ENCODE peak calls at places on chromosomes 16 and 17, in six cellular contexts. One of them, this sample, is unnamed.

GRCh38 chr16:17238285-17239028 is 232.3 kb downstream of the XYLT1 start:
- DNase-seq in HT-29: no peak
- DNase-seq in T-helper 2 cell: no peak
- DNase-seq in right lobe of liver: no peak
- DNase-seq in T-helper 9 cell: no peak
- DNase-seq in stimulated activated CD4-positive, alpha-beta T cell treated with anti-CD3 and anti-CD28 coated beads, Interleukin-4, amount 100 ng/mL, for 24 hours: no peak
- DNase-seq in this sample: no peak

GRCh38 chr16:2790631-2791030 is 3.3 kb upstream of the PRSS33 start:
- DNase-seq in HT-29: no peak
- DNase-seq in T-helper 2 cell: no peak
- DNase-seq in right lobe of liver: no peak
- DNase-seq in T-helper 9 cell: no peak
- DNase-seq in stimulated activated CD4-positive, alpha-beta T cell treated with anti-CD3 and anti-CD28 coated beads, Interleukin-4, amount 100 ng/mL, for 24 hours: no peak
- DNase-seq in this sample: no peak

GRCh38 chr16:68408967-68409366 is 39.3 kb downstream of the SMPD3 start:
- DNase-seq in HT-29: no peak
- DNase-seq in T-helper 2 cell: no peak
- DNase-seq in right lobe of liver: no peak
- DNase-seq in T-helper 9 cell: no peak
- DNase-seq in stimulated activated CD4-positive, alpha-beta T cell treated with anti-CD3 and anti-CD28 coated beads, Interleukin-4, amount 100 ng/mL, for 24 hours: no peak
- DNase-seq in this sample: no peak

GRCh38 chr17:64343833-64344637 is 46.6 kb downstream of the PECAM1 start:
- DNase-seq in HT-29: peak
- DNase-seq in T-helper 2 cell: no peak
- DNase-seq in right lobe of liver: peak
- DNase-seq in T-helper 9 cell: no peak
- DNase-seq in stimulated activated CD4-positive, alpha-beta T cell treated with anti-CD3 and anti-CD28 coated beads, Interleukin-4, amount 100 ng/mL, for 24 hours: peak
- DNase-seq in this sample: peak

GRCh38 chr17:11241611-11242226 is 706 bp downstream of the SHISA6 start:
- DNase-seq in HT-29: no peak
- DNase-seq in T-helper 2 cell: no peak
- DNase-seq in right lobe of liver: no peak
- DNase-seq in T-helper 9 cell: no peak
- DNase-seq in stimulated activated CD4-positive, alpha-beta T cell treated with anti-CD3 and anti-CD28 coated beads, Interleukin-4, amount 100 ng/mL, for 24 hours: no peak
- DNase-seq in this sample: no peak

GRCh38 chr16:1338119-1338730 is 4.8 kb downstream of the BAIAP3 start:
- DNase-seq in HT-29: peak
- DNase-seq in T-helper 2 cell: no peak
- DNase-seq in right lobe of liver: peak
- DNase-seq in T-helper 9 cell: no peak
- DNase-seq in stimulated activated CD4-positive, alpha-beta T cell treated with anti-CD3 and anti-CD28 coated beads, Interleukin-4, amount 100 ng/mL, for 24 hours: no peak
- DNase-seq in this sample: no peak

GRCh38 chr16:72400257-72401078 is 228.5 kb upstream of the PMFBP1 start:
- DNase-seq in HT-29: peak
- DNase-seq in T-helper 2 cell: no peak
- DNase-seq in right lobe of liver: no peak
- DNase-seq in T-helper 9 cell: no peak
- DNase-seq in stimulated activated CD4-positive, alpha-beta T cell treated with anti-CD3 and anti-CD28 coated beads, Interleukin-4, amount 100 ng/mL, for 24 hours: peak
- DNase-seq in this sample: peak

GRCh38 chr17:7236808-7237207 is 2.4 kb downstream of the PHF23 start:
- DNase-seq in HT-29: no peak
- DNase-seq in T-helper 2 cell: no peak
- DNase-seq in right lobe of liver: peak
- DNase-seq in T-helper 9 cell: no peak
- DNase-seq in stimulated activated CD4-positive, alpha-beta T cell treated with anti-CD3 and anti-CD28 coated beads, Interleukin-4, amount 100 ng/mL, for 24 hours: no peak
- DNase-seq in this sample: no peak

GRCh38 chr17:20173091-20173490 is 163.9 kb downstream of the SPECC1 start:
- DNase-seq in HT-29: no peak
- DNase-seq in T-helper 2 cell: no peak
- DNase-seq in right lobe of liver: no peak
- DNase-seq in T-helper 9 cell: no peak
- DNase-seq in stimulated activated CD4-positive, alpha-beta T cell treated with anti-CD3 and anti-CD28 coated beads, Interleukin-4, amount 100 ng/mL, for 24 hours: no peak
- DNase-seq in this sample: no peak

GRCh38 chr17:7110617-7111306 is 3.9 kb downstream of the ASGR2 start:
- DNase-seq in HT-29: no peak
- DNase-seq in T-helper 2 cell: no peak
- DNase-seq in right lobe of liver: no peak
- DNase-seq in T-helper 9 cell: no peak
- DNase-seq in stimulated activated CD4-positive, alpha-beta T cell treated with anti-CD3 and anti-CD28 coated beads, Interleukin-4, amount 100 ng/mL, for 24 hours: no peak
- DNase-seq in this sample: no peak

GRCh38 chr17:75046583-75047289 is at the start of the genes ATP5PD and KCTD2:
- DNase-seq in HT-29: peak
- DNase-seq in T-helper 2 cell: peak
- DNase-seq in right lobe of liver: peak
- DNase-seq in T-helper 9 cell: peak
- DNase-seq in stimulated activated CD4-positive, alpha-beta T cell treated with anti-CD3 and anti-CD28 coated beads, Interleukin-4, amount 100 ng/mL, for 24 hours: peak
- DNase-seq in this sample: peak

GRCh38 chr17:72609501-72609900 is 483.0 kb downstream of the SLC39A11 start:
- DNase-seq in HT-29: peak
- DNase-seq in T-helper 2 cell: no peak
- DNase-seq in right lobe of liver: no peak
- DNase-seq in T-helper 9 cell: no peak
- DNase-seq in stimulated activated CD4-positive, alpha-beta T cell treated with anti-CD3 and anti-CD28 coated beads, Interleukin-4, amount 100 ng/mL, for 24 hours: no peak
- DNase-seq in this sample: no peak

GRCh38 chr17:31433091-31433790 is 41.8 kb downstream of the RAB11FIP4 start:
- DNase-seq in HT-29: no peak
- DNase-seq in T-helper 2 cell: peak
- DNase-seq in right lobe of liver: no peak
- DNase-seq in T-helper 9 cell: peak
- DNase-seq in stimulated activated CD4-positive, alpha-beta T cell treated with anti-CD3 and anti-CD28 coated beads, Interleukin-4, amount 100 ng/mL, for 24 hours: peak
- DNase-seq in this sample: no peak

GRCh38 chr17:64661981-64662773 is at the start of gene SMURF2:
- DNase-seq in HT-29: peak
- DNase-seq in T-helper 2 cell: peak
- DNase-seq in right lobe of liver: peak
- DNase-seq in T-helper 9 cell: peak
- DNase-seq in stimulated activated CD4-positive, alpha-beta T cell treated with anti-CD3 and anti-CD28 coated beads, Interleukin-4, amount 100 ng/mL, for 24 hours: peak
- DNase-seq in this sample: peak

GRCh38 chr17:4509402-4509801 is 10.7 kb downstream of the SPNS2 start:
- DNase-seq in HT-29: no peak
- DNase-seq in T-helper 2 cell: no peak
- DNase-seq in right lobe of liver: no peak
- DNase-seq in T-helper 9 cell: no peak
- DNase-seq in stimulated activated CD4-positive, alpha-beta T cell treated with anti-CD3 and anti-CD28 coated beads, Interleukin-4, amount 100 ng/mL, for 24 hours: no peak
- DNase-seq in this sample: no peak

GRCh38 chr16:600781-601180 is 10.9 kb downstream of the RAB40C start:
- DNase-seq in HT-29: no peak
- DNase-seq in T-helper 2 cell: no peak
- DNase-seq in right lobe of liver: no peak
- DNase-seq in T-helper 9 cell: no peak
- DNase-seq in stimulated activated CD4-positive, alpha-beta T cell treated with anti-CD3 and anti-CD28 coated beads, Interleukin-4, amount 100 ng/mL, for 24 hours: no peak
- DNase-seq in this sample: no peak

GRCh38 chr17:81420769-81421462 is 25.7 kb downstream of the BAHCC1 start:
- DNase-seq in HT-29: no peak
- DNase-seq in T-helper 2 cell: no peak
- DNase-seq in right lobe of liver: no peak
- DNase-seq in T-helper 9 cell: no peak
- DNase-seq in stimulated activated CD4-positive, alpha-beta T cell treated with anti-CD3 and anti-CD28 coated beads, Interleukin-4, amount 100 ng/mL, for 24 hours: no peak
- DNase-seq in this sample: no peak

GRCh38 chr17:66667491-66668030 is 167.4 kb upstream of the CACNG5 start:
- DNase-seq in HT-29: no peak
- DNase-seq in T-helper 2 cell: peak
- DNase-seq in right lobe of liver: no peak
- DNase-seq in T-helper 9 cell: peak
- DNase-seq in stimulated activated CD4-positive, alpha-beta T cell treated with anti-CD3 and anti-CD28 coated beads, Interleukin-4, amount 100 ng/mL, for 24 hours: peak
- DNase-seq in this sample: no peak

GRCh38 chr17:43350888-43351361 is 47.9 kb upstream of the ARL4D start:
- DNase-seq in HT-29: no peak
- DNase-seq in T-helper 2 cell: no peak
- DNase-seq in right lobe of liver: no peak
- DNase-seq in T-helper 9 cell: no peak
- DNase-seq in stimulated activated CD4-positive, alpha-beta T cell treated with anti-CD3 and anti-CD28 coated beads, Interleukin-4, amount 100 ng/mL, for 24 hours: no peak
- DNase-seq in this sample: no peak

GRCh38 chr16:11414815-11415775 is 69.8 kb downstream of the RMI2 start:
- DNase-seq in HT-29: no peak
- DNase-seq in T-helper 2 cell: no peak
- DNase-seq in right lobe of liver: no peak
- DNase-seq in T-helper 9 cell: no peak
- DNase-seq in stimulated activated CD4-positive, alpha-beta T cell treated with anti-CD3 and anti-CD28 coated beads, Interleukin-4, amount 100 ng/mL, for 24 hours: no peak
- DNase-seq in this sample: no peak

GRCh38 chr17:64662774-64663367 is 764 bp upstream of the SMURF2 start:
- DNase-seq in HT-29: peak
- DNase-seq in T-helper 2 cell: no peak
- DNase-seq in right lobe of liver: no peak
- DNase-seq in T-helper 9 cell: no peak
- DNase-seq in stimulated activated CD4-positive, alpha-beta T cell treated with anti-CD3 and anti-CD28 coated beads, Interleukin-4, amount 100 ng/mL, for 24 hours: no peak
- DNase-seq in this sample: peak

GRCh38 chr17:39139137-39139516 is 12.3 kb downstream of the PLXDC1 start:
- DNase-seq in HT-29: peak
- DNase-seq in T-helper 2 cell: no peak
- DNase-seq in right lobe of liver: no peak
- DNase-seq in T-helper 9 cell: no peak
- DNase-seq in stimulated activated CD4-positive, alpha-beta T cell treated with anti-CD3 and anti-CD28 coated beads, Interleukin-4, amount 100 ng/mL, for 24 hours: no peak
- DNase-seq in this sample: no peak

GRCh38 chr16:86566966-86567700 is 504 bp downstream of the FOXC2 start:
- DNase-seq in HT-29: no peak
- DNase-seq in T-helper 2 cell: no peak
- DNase-seq in right lobe of liver: no peak
- DNase-seq in T-helper 9 cell: no peak
- DNase-seq in stimulated activated CD4-positive, alpha-beta T cell treated with anti-CD3 and anti-CD28 coated beads, Interleukin-4, amount 100 ng/mL, for 24 hours: no peak
- DNase-seq in this sample: no peak

GRCh38 chr17:15782809-15783208 is 50.7 kb downstream of the TBC1D26 start:
- DNase-seq in HT-29: no peak
- DNase-seq in T-helper 2 cell: no peak
- DNase-seq in right lobe of liver: peak
- DNase-seq in T-helper 9 cell: no peak
- DNase-seq in stimulated activated CD4-positive, alpha-beta T cell treated with anti-CD3 and anti-CD28 coated beads, Interleukin-4, amount 100 ng/mL, for 24 hours: no peak
- DNase-seq in this sample: no peak

GRCh38 chr17:61408151-61409041 is 8.8 kb downstream of the TBX2 start:
- DNase-seq in HT-29: no peak
- DNase-seq in T-helper 2 cell: no peak
- DNase-seq in right lobe of liver: no peak
- DNase-seq in T-helper 9 cell: no peak
- DNase-seq in stimulated activated CD4-positive, alpha-beta T cell treated with anti-CD3 and anti-CD28 coated beads, Interleukin-4, amount 100 ng/mL, for 24 hours: no peak
- DNase-seq in this sample: no peak

GRCh38 chr16:3578610-3579551 is 1.7 kb upstream of the NLRC3 start:
- DNase-seq in HT-29: no peak
- DNase-seq in T-helper 2 cell: peak
- DNase-seq in right lobe of liver: no peak
- DNase-seq in T-helper 9 cell: peak
- DNase-seq in stimulated activated CD4-positive, alpha-beta T cell treated with anti-CD3 and anti-CD28 coated beads, Interleukin-4, amount 100 ng/mL, for 24 hours: peak
- DNase-seq in this sample: no peak

GRCh38 chr16:71383054-71383773 is 24.7 kb downstream of the CALB2 start:
- DNase-seq in HT-29: no peak
- DNase-seq in T-helper 2 cell: no peak
- DNase-seq in right lobe of liver: no peak
- DNase-seq in T-helper 9 cell: no peak
- DNase-seq in stimulated activated CD4-positive, alpha-beta T cell treated with anti-CD3 and anti-CD28 coated beads, Interleukin-4, amount 100 ng/mL, for 24 hours: no peak
- DNase-seq in this sample: no peak

GRCh38 chr17:44979426-44980273 is 11.5 kb upstream of the C1QL1 start:
- DNase-seq in HT-29: no peak
- DNase-seq in T-helper 2 cell: no peak
- DNase-seq in right lobe of liver: no peak
- DNase-seq in T-helper 9 cell: no peak
- DNase-seq in stimulated activated CD4-positive, alpha-beta T cell treated with anti-CD3 and anti-CD28 coated beads, Interleukin-4, amount 100 ng/mL, for 24 hours: no peak
- DNase-seq in this sample: no peak

GRCh38 chr17:62870581-62870964 is 62.5 kb upstream of the MARCHF10 start:
- DNase-seq in HT-29: no peak
- DNase-seq in T-helper 2 cell: no peak
- DNase-seq in right lobe of liver: no peak
- DNase-seq in T-helper 9 cell: no peak
- DNase-seq in stimulated activated CD4-positive, alpha-beta T cell treated with anti-CD3 and anti-CD28 coated beads, Interleukin-4, amount 100 ng/mL, for 24 hours: no peak
- DNase-seq in this sample: no peak

GRCh38 chr17:71764507-71764906 is 356.3 kb upstream of the SOX9 start:
- DNase-seq in HT-29: peak
- DNase-seq in T-helper 2 cell: no peak
- DNase-seq in right lobe of liver: no peak
- DNase-seq in T-helper 9 cell: no peak
- DNase-seq in stimulated activated CD4-positive, alpha-beta T cell treated with anti-CD3 and anti-CD28 coated beads, Interleukin-4, amount 100 ng/mL, for 24 hours: no peak
- DNase-seq in this sample: no peak

GRCh38 chr17:27471321-27472269 is 15.3 kb downstream of the KSR1 start:
- DNase-seq in HT-29: peak
- DNase-seq in T-helper 2 cell: peak
- DNase-seq in right lobe of liver: no peak
- DNase-seq in T-helper 9 cell: peak
- DNase-seq in stimulated activated CD4-positive, alpha-beta T cell treated with anti-CD3 and anti-CD28 coated beads, Interleukin-4, amount 100 ng/mL, for 24 hours: peak
- DNase-seq in this sample: no peak

GRCh38 chr17:12406623-12407228 is 259.0 kb upstream of the MYOCD start:
- DNase-seq in HT-29: no peak
- DNase-seq in T-helper 2 cell: no peak
- DNase-seq in right lobe of liver: no peak
- DNase-seq in T-helper 9 cell: no peak
- DNase-seq in stimulated activated CD4-positive, alpha-beta T cell treated with anti-CD3 and anti-CD28 coated beads, Interleukin-4, amount 100 ng/mL, for 24 hours: no peak
- DNase-seq in this sample: no peak

GRCh38 chr16:11613381-11614303 is 26.9 kb upstream of the LITAF start:
- DNase-seq in HT-29: peak
- DNase-seq in T-helper 2 cell: no peak
- DNase-seq in right lobe of liver: peak
- DNase-seq in T-helper 9 cell: no peak
- DNase-seq in stimulated activated CD4-positive, alpha-beta T cell treated with anti-CD3 and anti-CD28 coated beads, Interleukin-4, amount 100 ng/mL, for 24 hours: no peak
- DNase-seq in this sample: no peak

GRCh38 chr16:29943846-29944669 is 17.8 kb upstream of the TMEM219 start:
- DNase-seq in HT-29: peak
- DNase-seq in T-helper 2 cell: no peak
- DNase-seq in right lobe of liver: no peak
- DNase-seq in T-helper 9 cell: no peak
- DNase-seq in stimulated activated CD4-positive, alpha-beta T cell treated with anti-CD3 and anti-CD28 coated beads, Interleukin-4, amount 100 ng/mL, for 24 hours: no peak
- DNase-seq in this sample: no peak

GRCh38 chr17:9086577-9086976 is 65.3 kb downstream of the NTN1 start:
- DNase-seq in HT-29: no peak
- DNase-seq in T-helper 2 cell: no peak
- DNase-seq in right lobe of liver: no peak
- DNase-seq in T-helper 9 cell: no peak
- DNase-seq in stimulated activated CD4-positive, alpha-beta T cell treated with anti-CD3 and anti-CD28 coated beads, Interleukin-4, amount 100 ng/mL, for 24 hours: no peak
- DNase-seq in this sample: no peak

GRCh38 chr16:47533744-47534292 is 72.7 kb downstream of the PHKB start:
- DNase-seq in HT-29: no peak
- DNase-seq in T-helper 2 cell: no peak
- DNase-seq in right lobe of liver: no peak
- DNase-seq in T-helper 9 cell: no peak
- DNase-seq in stimulated activated CD4-positive, alpha-beta T cell treated with anti-CD3 and anti-CD28 coated beads, Interleukin-4, amount 100 ng/mL, for 24 hours: no peak
- DNase-seq in this sample: no peak

GRCh38 chr17:13702266-13702665 is 100.5 kb upstream of the HS3ST3A1 start:
- DNase-seq in HT-29: no peak
- DNase-seq in T-helper 2 cell: no peak
- DNase-seq in right lobe of liver: no peak
- DNase-seq in T-helper 9 cell: no peak
- DNase-seq in stimulated activated CD4-positive, alpha-beta T cell treated with anti-CD3 and anti-CD28 coated beads, Interleukin-4, amount 100 ng/mL, for 24 hours: no peak
- DNase-seq in this sample: no peak

GRCh38 chr16:11914210-11914758 is 1.5 kb downstream of the GSPT1 start:
- DNase-seq in HT-29: peak
- DNase-seq in T-helper 2 cell: no peak
- DNase-seq in right lobe of liver: no peak
- DNase-seq in T-helper 9 cell: no peak
- DNase-seq in stimulated activated CD4-positive, alpha-beta T cell treated with anti-CD3 and anti-CD28 coated beads, Interleukin-4, amount 100 ng/mL, for 24 hours: peak
- DNase-seq in this sample: no peak

GRCh38 chr17:8681175-8681949 is 50.8 kb upstream of the MYH10 start:
- DNase-seq in HT-29: no peak
- DNase-seq in T-helper 2 cell: no peak
- DNase-seq in right lobe of liver: no peak
- DNase-seq in T-helper 9 cell: no peak
- DNase-seq in stimulated activated CD4-positive, alpha-beta T cell treated with anti-CD3 and anti-CD28 coated beads, Interleukin-4, amount 100 ng/mL, for 24 hours: no peak
- DNase-seq in this sample: no peak

GRCh38 chr16:3577302-3577752 is at the start of gene NLRC3:
- DNase-seq in HT-29: no peak
- DNase-seq in T-helper 2 cell: no peak
- DNase-seq in right lobe of liver: no peak
- DNase-seq in T-helper 9 cell: peak
- DNase-seq in stimulated activated CD4-positive, alpha-beta T cell treated with anti-CD3 and anti-CD28 coated beads, Interleukin-4, amount 100 ng/mL, for 24 hours: peak
- DNase-seq in this sample: no peak

This sample was measured in NCI-H2029 treated with DMSO at 0.1 percent for 48 hours.